ENCODE peak calls at places on chromosomes 7 and 10, in five cellular contexts. One of them, this sample, is unnamed.
A peak's percentile ranks its signal among the peaks of the same experiment; 100 is the strongest.

GRCh38 chr10:132274986-132275385 is 32.8 kb downstream of the STK32C start:
- DNase-seq in SK-N-SH: no peak
- DNase-seq in HCT116: no peak
- DNase-seq in GM12878: no peak
- DNase-seq in HepG2: no peak
- DNase-seq in this sample: no peak

GRCh38 chr10:20955355-20955893 is 58.3 kb upstream of the NEBL start:
- DNase-seq in HepG2: no peak
- DNase-seq in HCT116: no peak
- DNase-seq in GM12878: no peak
- DNase-seq in SK-N-SH: peak; percentile 19
- DNase-seq in this sample: no peak

GRCh38 chr10:83667594-83667993 is 471.7 kb upstream of the GHITM start:
- DNase-seq in SK-N-SH: no peak
- DNase-seq in HCT116: no peak
- DNase-seq in GM12878: no peak
- DNase-seq in HepG2: no peak
- DNase-seq in this sample: no peak

GRCh38 chr10:106043833-106044232 is 1120.7 kb downstream of the SORCS1 start:
- DNase-seq in HCT116: no peak
- DNase-seq in SK-N-SH: no peak
- DNase-seq in HepG2: no peak
- DNase-seq in GM12878: no peak
- DNase-seq in this sample: no peak

GRCh38 chr10:98420786-98421185 is 5.8 kb upstream of the PYROXD2 start:
- DNase-seq in SK-N-SH: peak; percentile 42
- DNase-seq in HepG2: no peak
- DNase-seq in HCT116: no peak
- DNase-seq in GM12878: no peak
- DNase-seq in this sample: no peak

GRCh38 chr10:93752761-93753160 is 5.0 kb upstream of the LGI1 start:
- DNase-seq in SK-N-SH: no peak
- DNase-seq in HCT116: peak; percentile 49
- DNase-seq in GM12878: no peak
- DNase-seq in HepG2: no peak
- DNase-seq in this sample: no peak

GRCh38 chr10:15259136-15259535 is 90.6 kb upstream of the NMT2 start:
- DNase-seq in HCT116: no peak
- DNase-seq in GM12878: no peak
- DNase-seq in SK-N-SH: no peak
- DNase-seq in HepG2: no peak
- DNase-seq in this sample: no peak

GRCh38 chr10:83089335-83089734 is 1050.0 kb upstream of the GHITM start:
- DNase-seq in HepG2: no peak
- DNase-seq in SK-N-SH: no peak
- DNase-seq in GM12878: no peak
- DNase-seq in HCT116: no peak
- DNase-seq in this sample: no peak

GRCh38 chr10:77160679-77161078 is 476.9 kb downstream of the KCNMA1 start:
- DNase-seq in HCT116: no peak
- DNase-seq in HepG2: no peak
- DNase-seq in GM12878: no peak
- DNase-seq in SK-N-SH: no peak
- DNase-seq in this sample: no peak

GRCh38 chr7:51150193-51150592 is 166.4 kb downstream of the COBL start:
- DNase-seq in SK-N-SH: no peak
- DNase-seq in GM12878: no peak
- DNase-seq in HepG2: no peak
- DNase-seq in HCT116: no peak
- DNase-seq in this sample: no peak

GRCh38 chr10:43262043-43262901 is 4.6 kb downstream of the RASGEF1A start:
- DNase-seq in GM12878: no peak
- DNase-seq in SK-N-SH: peak; percentile 56
- DNase-seq in HCT116: no peak
- DNase-seq in HepG2: no peak
- DNase-seq in this sample: no peak

GRCh38 chr7:23196306-23196705 is 14.5 kb downstream of the NUP42 start:
- DNase-seq in GM12878: no peak
- DNase-seq in HCT116: no peak
- DNase-seq in HepG2: no peak
- DNase-seq in SK-N-SH: no peak
- DNase-seq in this sample: no peak

GRCh38 chr10:37434091-37434490 is 308.7 kb downstream of the ANKRD30A start:
- DNase-seq in SK-N-SH: no peak
- DNase-seq in HCT116: no peak
- DNase-seq in HepG2: no peak
- DNase-seq in GM12878: no peak
- DNase-seq in this sample: peak; percentile 36

GRCh38 chr7:158001621-158002320 is 585.9 kb downstream of the PTPRN2 start:
- DNase-seq in HepG2: no peak
- DNase-seq in SK-N-SH: peak; percentile 78
- DNase-seq in GM12878: no peak
- DNase-seq in HCT116: no peak
- DNase-seq in this sample: peak; percentile 26

GRCh38 chr10:24416248-24416647 is 207.3 kb downstream of the KIAA1217 start:
- DNase-seq in HepG2: no peak
- DNase-seq in SK-N-SH: no peak
- DNase-seq in GM12878: no peak
- DNase-seq in HCT116: no peak
- DNase-seq in this sample: no peak

GRCh38 chr7:50734246-50734645 is 48.5 kb downstream of the GRB10 start:
- DNase-seq in HCT116: no peak
- DNase-seq in GM12878: no peak
- DNase-seq in HepG2: no peak
- DNase-seq in SK-N-SH: no peak
- DNase-seq in this sample: no peak

GRCh38 chr7:29369909-29370488 is 175.4 kb downstream of the CHN2 start:
- DNase-seq in GM12878: no peak
- DNase-seq in HCT116: no peak
- DNase-seq in HepG2: no peak
- DNase-seq in SK-N-SH: no peak
- DNase-seq in this sample: no peak

GRCh38 chr7:101740981-101741725 is 76.3 kb upstream of the CUX1 start:
- DNase-seq in SK-N-SH: no peak
- DNase-seq in GM12878: peak; percentile 72
- DNase-seq in HepG2: no peak
- DNase-seq in HCT116: no peak
- DNase-seq in this sample: no peak

GRCh38 chr7:24819916-24820689 is 62.8 kb upstream of the GSDME start:
- DNase-seq in GM12878: no peak
- DNase-seq in SK-N-SH: peak; percentile 77
- DNase-seq in HepG2: peak; percentile 74
- DNase-seq in HCT116: peak; percentile 84
- DNase-seq in this sample: peak; percentile 77

GRCh38 chr7:21077602-21078001 is 290.9 kb upstream of the SP8 start:
- DNase-seq in SK-N-SH: no peak
- DNase-seq in HCT116: no peak
- DNase-seq in GM12878: no peak
- DNase-seq in HepG2: no peak
- DNase-seq in this sample: no peak

GRCh38 chr7:2968176-2968575 is 75.5 kb downstream of the CARD11 start:
- DNase-seq in HCT116: no peak
- DNase-seq in HepG2: no peak
- DNase-seq in GM12878: no peak
- DNase-seq in SK-N-SH: no peak
- DNase-seq in this sample: no peak

GRCh38 chr7:26950854-26951253 is 86.5 kb upstream of the SKAP2 start:
- DNase-seq in HepG2: no peak
- DNase-seq in SK-N-SH: no peak
- DNase-seq in GM12878: no peak
- DNase-seq in HCT116: no peak
- DNase-seq in this sample: no peak

GRCh38 chr7:16811555-16811954 is 6.8 kb upstream of the AGR2 start:
- DNase-seq in GM12878: no peak
- DNase-seq in SK-N-SH: no peak
- DNase-seq in HCT116: no peak
- DNase-seq in HepG2: no peak
- DNase-seq in this sample: no peak

GRCh38 chr10:73340121-73340520 is 18.5 kb downstream of the CFAP70 start:
- DNase-seq in HCT116: no peak
- DNase-seq in HepG2: no peak
- DNase-seq in GM12878: no peak
- DNase-seq in SK-N-SH: no peak
- DNase-seq in this sample: no peak

GRCh38 chr7:82343-83155 is 109.8 kb upstream of the FAM20C start:
- DNase-seq in GM12878: no peak
- DNase-seq in HCT116: no peak
- DNase-seq in SK-N-SH: peak; percentile 59
- DNase-seq in HepG2: no peak
- DNase-seq in this sample: peak; percentile 75

GRCh38 chr7:40541336-40541735 is 406.5 kb downstream of the SUGCT start:
- DNase-seq in HCT116: no peak
- DNase-seq in SK-N-SH: no peak
- DNase-seq in HepG2: no peak
- DNase-seq in GM12878: no peak
- DNase-seq in this sample: no peak

GRCh38 chr10:128221787-128222186 is 95.6 kb upstream of the MKI67 start:
- DNase-seq in SK-N-SH: no peak
- DNase-seq in HCT116: no peak
- DNase-seq in GM12878: no peak
- DNase-seq in HepG2: no peak
- DNase-seq in this sample: no peak

GRCh38 chr10:5620966-5621365 is 45.4 kb downstream of the ASB13 start:
- DNase-seq in SK-N-SH: no peak
- DNase-seq in GM12878: no peak
- DNase-seq in HCT116: no peak
- DNase-seq in HepG2: no peak
- DNase-seq in this sample: no peak

GRCh38 chr10:6678211-6678803 is 98.2 kb upstream of the PRKCQ start:
- DNase-seq in SK-N-SH: peak; percentile 48
- DNase-seq in HCT116: peak; percentile 47
- DNase-seq in HepG2: peak; percentile 22
- DNase-seq in GM12878: no peak
- DNase-seq in this sample: peak; percentile 14

GRCh38 chr10:120336910-120337540 is 120.0 kb upstream of the PLPP4 start:
- DNase-seq in SK-N-SH: peak; percentile 30
- DNase-seq in HCT116: peak; percentile 51
- DNase-seq in GM12878: no peak
- DNase-seq in HepG2: peak; percentile 33
- DNase-seq in this sample: no peak

GRCh38 chr7:157753713-157754415 is 417.1 kb downstream of the DNAJB6 start:
- DNase-seq in HCT116: no peak
- DNase-seq in HepG2: no peak
- DNase-seq in SK-N-SH: no peak
- DNase-seq in GM12878: no peak
- DNase-seq in this sample: no peak

GRCh38 chr7:85750454-85750949 is 563.6 kb upstream of the SEMA3D start:
- DNase-seq in SK-N-SH: peak; percentile 49
- DNase-seq in HepG2: peak; percentile 36
- DNase-seq in GM12878: no peak
- DNase-seq in HCT116: peak; percentile 32
- DNase-seq in this sample: peak; percentile 33

GRCh38 chr7:126286317-126286716 is 966.4 kb downstream of the GRM8 start:
- DNase-seq in SK-N-SH: no peak
- DNase-seq in HepG2: no peak
- DNase-seq in GM12878: no peak
- DNase-seq in HCT116: no peak
- DNase-seq in this sample: no peak
- TF ChIP-seq JUND in SK-N-SH: no peak
- TF ChIP-seq JUND in HepG2: no peak
- TF ChIP-seq JUND in GM12878: no peak
- TF ChIP-seq JUND in HCT116: no peak
- TF ChIP-seq JUND in this sample: no peak

DNA sequence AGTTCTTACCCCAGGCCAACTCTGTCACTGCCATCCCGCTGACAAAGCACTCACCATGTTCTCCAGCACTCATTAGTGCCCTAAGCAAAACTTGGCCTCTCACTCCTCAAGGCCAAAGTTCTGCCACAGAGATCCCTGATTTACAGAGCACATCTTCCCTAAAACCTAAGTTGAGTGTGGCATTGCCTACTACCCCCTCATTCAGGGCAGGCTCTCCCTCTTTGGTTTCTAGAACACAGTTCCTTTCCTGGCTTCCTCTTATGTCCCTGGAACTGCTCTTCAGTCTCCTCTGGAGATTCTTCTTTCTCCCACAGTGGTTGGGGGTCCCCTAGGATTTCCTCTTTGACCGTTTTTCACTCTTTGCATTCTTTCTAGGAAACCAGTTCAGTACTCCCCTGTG is 39.7 kb upstream of the INHBA start:
- DNase-seq in GM12878: no peak
- DNase-seq in HepG2: no peak
- DNase-seq in SK-N-SH: no peak
- DNase-seq in HCT116: no peak
- DNase-seq in this sample: no peak
- TF ChIP-seq JUND in GM12878: no peak
- TF ChIP-seq JUND in HepG2: no peak
- TF ChIP-seq JUND in SK-N-SH: no peak
- TF ChIP-seq JUND in HCT116: no peak
- TF ChIP-seq JUND in this sample: no peak

DNA sequence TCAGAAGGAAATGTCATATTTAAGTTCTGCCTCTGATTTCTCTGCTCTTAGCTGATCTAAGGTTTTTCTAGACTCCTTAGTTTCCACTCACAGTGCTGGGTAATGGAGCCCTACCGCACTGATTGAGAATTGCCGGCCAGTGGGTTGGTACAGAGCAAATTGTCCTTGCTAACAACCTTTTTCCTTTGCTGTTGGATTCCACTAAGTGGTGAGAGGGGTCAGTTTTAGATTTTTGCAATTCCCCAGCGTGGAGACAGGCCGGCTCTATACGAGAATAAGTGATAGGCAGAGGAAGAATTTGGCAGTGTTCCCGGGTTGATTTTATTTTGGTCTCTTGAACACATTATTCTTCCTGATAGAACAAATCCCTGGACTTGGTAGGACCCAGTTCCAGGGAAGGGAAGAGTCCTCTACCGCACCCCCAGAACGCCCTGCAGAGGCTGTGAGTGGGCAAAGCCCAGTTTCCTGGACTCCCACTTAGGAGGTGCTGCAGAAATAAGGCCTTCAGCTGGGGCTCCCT is 2.9 kb upstream of the NRP1 start:
- DNase-seq in GM12878: no peak
- DNase-seq in HCT116: no peak
- DNase-seq in HepG2: no peak
- DNase-seq in SK-N-SH: no peak
- DNase-seq in this sample: no peak
- TF ChIP-seq JUND in GM12878: no peak
- TF ChIP-seq JUND in HCT116: no peak
- TF ChIP-seq JUND in HepG2: no peak
- TF ChIP-seq JUND in SK-N-SH: no peak
- TF ChIP-seq JUND in this sample: no peak

DNA sequence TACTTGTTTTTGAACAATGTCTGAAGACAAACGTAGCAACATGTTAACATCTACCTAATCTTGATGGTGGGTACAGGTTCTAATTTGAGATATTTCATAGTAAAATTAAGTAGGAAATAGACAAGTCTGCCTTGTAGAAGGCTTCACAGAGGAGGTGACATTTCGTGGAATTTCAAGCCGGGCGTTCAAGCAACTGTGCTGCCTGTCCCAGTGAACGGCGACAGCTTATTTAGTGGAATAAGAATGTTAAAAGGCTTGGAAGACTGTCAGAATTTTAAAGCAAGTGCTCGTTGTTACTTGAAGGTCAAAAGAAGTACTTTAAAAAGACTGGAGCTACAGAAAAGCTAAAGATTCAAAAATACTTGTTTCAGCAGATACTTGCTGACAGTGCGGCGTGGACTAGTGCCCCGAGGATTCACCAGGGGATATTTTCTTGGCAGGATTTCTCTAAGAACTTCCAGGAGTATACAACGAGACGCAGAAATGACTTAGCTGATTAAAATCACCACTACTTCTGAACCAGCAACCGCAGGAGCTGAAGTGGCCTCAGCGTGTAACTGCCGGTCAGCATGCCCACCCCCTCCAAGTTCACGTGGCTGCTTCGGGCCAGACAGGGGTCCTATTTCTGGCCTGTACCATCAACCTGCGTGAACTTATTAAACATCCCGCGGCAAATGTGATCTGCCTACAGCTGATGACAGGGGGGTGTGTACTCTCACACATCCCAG is 46.5 kb downstream of the CTBP2 start:
- DNase-seq in HCT116: no peak
- DNase-seq in SK-N-SH: no peak
- DNase-seq in GM12878: no peak
- DNase-seq in HepG2: no peak
- DNase-seq in this sample: no peak
- TF ChIP-seq JUND in HCT116: no peak
- TF ChIP-seq JUND in SK-N-SH: no peak
- TF ChIP-seq JUND in GM12878: no peak
- TF ChIP-seq JUND in HepG2: no peak
- TF ChIP-seq JUND in this sample: no peak